ENCODE peak calls at places on chromosome 2, in seven cellular contexts. V is PC-9, W is SK-N-SH, X is left lung, D is neuronal stem cell, Y is endothelial cell of umbilical vein, O is cardiac muscle cell. T is an unnamed sample.

GRCh38 chr2:157173740-157174184 is 83.7 kb upstream of the GALNT5 start:
- DNase-seq in O (peak; percentile 99), V (peak; percentile 13), X (no peak), Y (peak; percentile 93), D (no peak), W (peak; percentile 4), T (peak; percentile 98)

GRCh38 chr2:233059797-233060499 is at the start of gene INPP5D:
- DNase-seq in V (no peak), D (no peak), X (peak; percentile 74), O (no peak), Y (peak; percentile 77), W (no peak), T (no peak)

GRCh38 chr2:205372141-205372540 is 310.2 kb upstream of the NRP2 start:
- DNase-seq in V (no peak), Y (no peak), W (no peak), D (no peak), O (peak; percentile 33), X (no peak), T (peak; percentile 16)

GRCh38 chr2:41906325-41906700 is 141.5 kb upstream of the PKDCC start:
- DNase-seq in V (no peak), X (no peak), Y (peak; percentile 75), D (no peak), O (peak; percentile 47), W (no peak), T (peak; percentile 90)

GRCh38 chr2:177432703-177433102 is 40.1 kb downstream of the AGPS start:
- DNase-seq in Y (no peak), O (no peak), W (no peak), D (no peak), V (no peak), X (no peak), T (no peak)

GRCh38 chr2:23199115-23199918 is 185.7 kb upstream of the KLHL29 start:
- DNase-seq in W (peak; percentile 34), X (no peak), O (peak; percentile 43), D (no peak), Y (no peak), V (no peak), T (no peak)

GRCh38 chr2:103213028-103213542 is 451.3 kb downstream of the TMEM182 start:
- DNase-seq in O (no peak), V (no peak), W (no peak), X (no peak), D (no peak), Y (no peak), T (no peak)

GRCh38 chr2:207505728-207506127 is 24.0 kb upstream of the CREB1 start:
- DNase-seq in Y (peak; percentile 29), X (no peak), W (no peak), V (peak; percentile 57), D (no peak), O (peak; percentile 83), T (no peak)

GRCh38 chr2:128371648-128372345 is 53.1 kb upstream of the HS6ST1 start:
- DNase-seq in X (no peak), O (no peak), W (no peak), Y (no peak), V (no peak), D (no peak), T (no peak)

GRCh38 chr2:44836174-44836573 is 105.3 kb upstream of the SIX3 start:
- DNase-seq in D (no peak), Y (no peak), V (no peak), W (no peak), X (no peak), O (no peak), T (no peak)

GRCh38 chr2:129935118-129935517 is 44.3 kb upstream of the RAB6C start:
- DNase-seq in Y (no peak), V (no peak), X (no peak), O (peak; percentile 24), D (no peak), W (no peak), T (no peak)

GRCh38 chr2:23691106-23691470 is 235.8 kb downstream of the ATAD2B start:
- DNase-seq in X (no peak), Y (no peak), O (no peak), V (no peak), D (no peak), W (no peak), T (no peak)

GRCh38 chr2:8154270-8154669 is 527.6 kb upstream of the ID2 start:
- DNase-seq in X (no peak), Y (peak; percentile 24), O (no peak), D (no peak), W (no peak), V (no peak), T (no peak)

GRCh38 chr2:182301093-182301492 is 125.7 kb downstream of the PDE1A start:
- DNase-seq in X (no peak), O (peak; percentile 53), Y (peak; percentile 21), D (no peak), V (no peak), W (no peak), T (no peak)
- H3K4me3 ChIP-seq in X (no peak overlapping the region), O (no peak overlapping the region), Y (no peak overlapping the region), D (no peak overlapping the region), V (no peak overlapping the region), W (no peak overlapping the region), T (no peak overlapping the region)

GRCh38 chr2:236176951-236177350 is 8.8 kb upstream of the GBX2 start:
- DNase-seq in O (no peak), W (peak; percentile 22), Y (no peak), V (no peak), X (no peak), D (no peak), T (no peak)

GRCh38 chr2:236177604-236177966 is 9.4 kb upstream of the GBX2 start:
- DNase-seq in X (no peak), W (peak; percentile 87), Y (peak; percentile 55), O (peak; percentile 51), D (peak; percentile 59), V (peak; percentile 39), T (no peak)

GRCh38 chr2:236179653-236180500 is 11.7 kb upstream of the GBX2 start:
- DNase-seq in X (no peak), V (peak; percentile 24), O (peak; percentile 67), W (peak; percentile 30), Y (peak; percentile 91), D (peak; percentile 12), T (no peak)

GRCh38 chr2:236178921-236179652 is 10.9 kb upstream of the GBX2 start:
- DNase-seq in V (no peak), O (no peak), X (no peak), D (peak; percentile 15), Y (peak; percentile 60), W (peak; percentile 51), T (no peak)

GRCh38 chr2:236177967-236178909 is 10.1 kb upstream of the GBX2 start:
- DNase-seq in Y (peak; percentile 78), V (peak; percentile 87), O (peak; percentile 74), X (peak; percentile 45), D (peak; percentile 72), W (peak; percentile 93), T (no peak)
- H3K27me3 ChIP-seq in Y (peaks cover 8% of the 10 kb centered on the region), V (no peaks in the 10 kb centered on the region), O (peaks cover 92% of the 10 kb centered on the region), X (peaks cover 79% of the 10 kb centered on the region), D (no peaks in the 10 kb centered on the region), W (peaks cover 15% of the 10 kb centered on the region), T (peaks cover 39% of the 10 kb centered on the region)

GRCh38 chr2:188346059-188346458 is 54.4 kb downstream of the GULP1 start:
- DNase-seq in D (no peak), X (no peak), O (no peak), W (no peak), V (no peak), Y (no peak), T (no peak)

GRCh38 chr2:188340257-188340656 is 48.6 kb downstream of the GULP1 start:
- DNase-seq in V (no peak), Y (no peak), W (no peak), O (no peak), X (no peak), D (no peak), T (no peak)

GRCh38 chr2:188348974-188349500 is 57.4 kb downstream of the GULP1 start:
- DNase-seq in Y (no peak), D (no peak), W (no peak), V (no peak), X (no peak), O (no peak), T (no peak)

GRCh38 chr2:188345020-188345419 is 53.3 kb downstream of the GULP1 start:
- DNase-seq in Y (no peak), V (no peak), X (no peak), W (no peak), D (no peak), O (peak; percentile 12), T (no peak)

DNA sequence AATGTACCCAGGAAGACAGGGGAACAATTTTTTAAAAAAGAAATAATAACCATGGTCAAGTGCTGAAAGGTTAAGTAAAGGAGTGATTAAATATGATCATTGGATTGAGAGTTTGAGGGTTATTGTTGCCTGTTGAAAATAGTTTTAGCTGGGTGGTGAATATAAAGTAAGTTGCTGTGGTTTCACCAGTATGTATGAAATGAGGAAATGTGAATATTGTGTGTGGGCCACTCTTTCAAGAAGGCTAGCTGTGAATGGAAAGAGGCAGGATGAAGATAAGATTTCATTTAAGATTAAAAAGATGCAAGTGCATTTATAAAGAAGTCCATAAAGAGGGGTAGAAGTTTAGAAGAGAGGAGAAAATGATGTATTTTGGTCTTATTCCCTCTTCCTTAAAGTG is 53.8 kb downstream of the GULP1 start:
- DNase-seq in V (no peak), D (no peak), W (no peak), Y (no peak), X (no peak), O (no peak), T (no peak)
- H3K27ac ChIP-seq in V (no peak overlapping the region), D (no peak overlapping the region), W (peak overlapping the region; percentile 22), Y (no peak overlapping the region), X (no peak overlapping the region), O (no peak overlapping the region), T (no peak overlapping the region)

GRCh38 chr2:134041877-134042276 is 212.0 kb upstream of the MGAT5 start:
- DNase-seq in V (no peak), W (no peak), O (no peak), D (no peak), X (no peak), Y (no peak), T (no peak)

GRCh38 chr2:134035605-134036370 is 218.1 kb upstream of the MGAT5 start:
- DNase-seq in Y (no peak), O (no peak), W (no peak), V (no peak), X (no peak), D (no peak), T (no peak)

GRCh38 chr2:134039912-134040581 is 213.8 kb upstream of the MGAT5 start:
- DNase-seq in W (no peak), O (no peak), D (no peak), X (no peak), Y (no peak), V (no peak), T (no peak)
- H3K4me3 ChIP-seq in W (no peak overlapping the region), O (no peak overlapping the region), D (no peak overlapping the region), X (no peak overlapping the region), Y (no peak overlapping the region), V (no peak overlapping the region), T (no peak overlapping the region)

DNA sequence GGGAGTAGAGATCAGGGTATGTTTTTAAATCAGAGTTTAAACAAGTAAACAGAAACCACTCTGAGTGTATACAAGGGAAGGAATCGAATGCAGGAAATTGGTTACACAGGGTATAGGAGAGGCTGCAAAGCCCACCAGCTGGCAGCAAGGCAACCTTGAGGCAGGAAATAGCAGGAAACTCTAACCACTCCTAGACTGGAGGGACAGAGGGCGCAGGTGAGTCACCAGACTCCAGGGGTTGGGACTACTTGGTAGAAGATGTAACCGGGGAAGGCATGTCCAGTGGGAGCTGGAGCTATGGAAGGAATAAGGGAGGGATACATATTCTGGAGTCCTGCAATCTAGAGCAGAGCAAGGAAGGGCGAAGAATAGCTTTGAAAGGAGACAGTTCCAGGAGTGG is 152.3 kb downstream of the MEIS1 start:
- DNase-seq in X (no peak), W (no peak), O (peak; percentile 30), D (no peak), V (peak; percentile 30), Y (no peak), T (no peak)
- H3K27me3 ChIP-seq in X (peaks cover 13% of the 10 kb centered on the region), W (no peaks in the 10 kb centered on the region), O (peaks cover 21% of the 10 kb centered on the region), D (peaks cover 28% of the 10 kb centered on the region), V (no peaks in the 10 kb centered on the region), Y (peaks cover 51% of the 10 kb centered on the region), T (no peaks in the 10 kb centered on the region)